ENCODE peak calls at places on chromosomes 1 and 21, in seven cellular contexts. X, C, M, A, W, K and N are unnamed samples. For H3K36me3 and H3K9me3, the result is how much of the 10 kb centered on the place peaks cover.

GRCh38 chr21:18153063-18153462 is 91.6 kb upstream of the CHODL start:
- DNase-seq in M (no peak), K (no peak), X (no peak), C (no peak), W (no peak), A (peak), N (no peak)

GRCh38 chr1:246012271-246012854 is 494.7 kb downstream of the SMYD3 start:
- DNase-seq in W (no peak), M (peak), X (peak), A (peak), C (peak), K (no peak), N (peak)

GRCh38 chr1:225508538-225509375 is 80.9 kb upstream of the LBR start:
- DNase-seq in A (peak), K (no peak), M (no peak), W (no peak), C (peak), X (peak), N (no peak)

GRCh38 chr1:3121401-3122215 is 52.6 kb downstream of the PRDM16 start:
- DNase-seq in A (no peak), W (no peak), K (no peak), C (peak), M (no peak), X (no peak), N (no peak)

GRCh38 chr21:16570856-16571255 is 841.1 kb downstream of the USP25 start:
- DNase-seq in C (no peak), W (no peak), X (no peak), K (no peak), M (no peak), A (no peak), N (no peak)

GRCh38 chr1:228487336-228488106 is at the start of gene RNF187:
- DNase-seq in K (peak), C (peak), W (peak), X (no peak), M (no peak), A (no peak), N (no peak)

GRCh38 chr1:150156868-150157603 is 7.3 kb downstream of the PLEKHO1 start:
- DNase-seq in C (no peak), A (peak), W (no peak), X (no peak), K (no peak), M (no peak), N (no peak)

GRCh38 chr1:19179597-19180271 is 30.3 kb downstream of the UBR4 start:
- DNase-seq in X (peak), M (peak), C (peak), W (no peak), A (peak), K (no peak), N (peak)

GRCh38 chr1:86061660-86062059 is 94.9 kb downstream of the COL24A1 start:
- DNase-seq in C (no peak), X (no peak), K (no peak), A (no peak), M (no peak), W (no peak), N (no peak)

GRCh38 chr21:39022901-39023693 is 160.2 kb downstream of the PSMG1 start:
- DNase-seq in K (peak), W (no peak), X (no peak), A (peak), M (no peak), C (no peak), N (no peak)

GRCh38 chr21:29078884-29079765 is 5.7 kb upstream of the CCT8 start:
- DNase-seq in C (no peak), M (peak), W (no peak), A (no peak), K (no peak), X (no peak), N (peak)

GRCh38 chr21:15604424-15604823 is 125.4 kb upstream of the USP25 start:
- DNase-seq in W (no peak), X (no peak), K (no peak), C (no peak), A (peak), M (no peak), N (no peak)

GRCh38 chr1:77858725-77859124 is 29.7 kb upstream of the NEXN start:
- DNase-seq in K (no peak), M (no peak), W (no peak), C (no peak), A (no peak), X (no peak), N (no peak)
- H3K36me3 ChIP-seq in K (under half), M (under half), W (under half), C (under half), A (under half), X (under half), N (under half)

GRCh38 chr21:31887596-31887920 is 14.7 kb downstream of the HUNK start:
- DNase-seq in M (no peak), A (no peak), X (no peak), C (no peak), W (no peak), K (no peak), N (no peak)
- H3K4me3 ChIP-seq in M (no peak), A (no peak), X (no peak), C (no peak), W (no peak), K (no peak), N (no peak)

DNA sequence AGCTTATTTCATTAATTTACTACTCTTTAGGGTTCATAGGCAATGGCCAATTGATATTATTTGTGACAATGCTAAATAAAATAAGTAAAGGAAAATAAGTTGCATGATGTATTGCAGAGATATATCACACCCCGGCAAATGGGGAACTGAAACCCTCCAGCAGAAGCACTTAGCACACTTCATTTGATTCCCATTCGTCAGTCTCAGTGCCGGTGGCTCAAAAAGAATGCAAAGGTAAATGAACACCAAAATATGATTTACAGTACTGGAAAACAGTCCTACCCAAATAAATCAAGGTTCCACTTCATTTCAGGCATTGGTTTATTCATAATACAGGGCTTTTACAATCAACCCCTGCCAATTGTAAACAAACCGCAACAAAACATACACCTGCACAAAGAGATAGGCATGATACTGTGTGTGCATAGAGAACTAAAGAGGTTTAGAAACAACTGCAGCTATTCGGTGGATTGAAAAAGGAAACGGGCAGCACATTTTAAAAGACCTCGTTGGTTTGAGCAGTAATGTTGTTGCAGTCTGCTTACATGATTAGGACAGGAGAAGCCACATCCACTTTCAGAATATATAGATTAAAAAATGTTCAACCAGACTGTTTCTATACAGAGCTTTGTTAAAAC is 1019.2 kb downstream of the TTLL7 start:
- DNase-seq in A (no peak), M (peak), W (no peak), K (no peak), X (no peak), C (no peak), N (no peak)
- H3K9me3 ChIP-seq in A (under half), M (under half), W (under half), K (under half), X (under half), C (under half), N (under half)

DNA sequence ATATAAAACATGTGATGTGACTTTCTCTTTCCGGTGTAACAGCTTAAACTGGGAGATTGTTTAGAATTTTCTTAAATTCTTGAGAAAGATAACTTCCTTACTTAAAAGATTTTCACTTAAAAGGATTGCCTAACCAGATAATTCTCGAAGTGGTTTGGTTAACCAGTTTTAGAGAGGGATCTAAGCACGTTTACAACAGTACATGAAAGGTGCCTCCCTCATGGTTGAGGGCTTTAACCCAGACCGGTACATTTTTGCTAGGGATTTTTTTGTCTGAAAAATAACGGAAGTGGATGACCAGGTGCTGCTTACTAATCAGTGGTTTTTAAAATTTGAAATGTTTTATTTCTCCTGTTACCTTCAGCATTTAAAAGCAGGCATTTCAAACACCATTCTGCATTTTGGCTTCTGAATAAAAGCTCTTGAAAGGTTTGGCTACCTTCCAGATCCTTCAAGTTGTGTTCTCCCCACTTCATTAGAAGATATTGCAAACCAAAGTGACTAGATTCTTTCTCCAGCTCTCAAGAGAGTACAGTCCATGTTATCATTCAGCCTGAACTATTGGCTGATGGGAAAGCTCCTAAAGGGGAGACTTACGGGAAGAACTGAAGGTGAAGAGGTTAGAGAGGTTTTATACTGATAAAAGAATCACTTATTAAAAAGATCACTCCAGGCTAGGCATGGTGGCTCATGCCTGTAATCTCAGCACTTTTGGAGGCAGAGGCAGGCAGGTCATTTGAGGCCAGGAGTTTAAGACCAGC is 12.8 kb downstream of the S100PBP start:
- DNase-seq in K (no peak), X (no peak), M (peak), A (no peak), C (no peak), W (no peak), N (no peak)
- H3K36me3 ChIP-seq in K (under half), X (half or more), M (half or more), A (half or more), C (half or more), W (under half), N (half or more)

GRCh38 chr21:37659874-37660273 is 256.4 kb downstream of the KCNJ6 start:
- DNase-seq in K (peak), A (no peak), X (no peak), M (no peak), C (no peak), W (no peak), N (no peak)
- H3K4me3 ChIP-seq in K (no peak), A (no peak), X (no peak), M (no peak), C (no peak), W (no peak), N (no peak)

GRCh38 chr1:104856518-104856917 is 1106.8 kb downstream of the AMY1C start:
- DNase-seq in C (no peak), X (no peak), K (no peak), W (no peak), M (no peak), A (no peak), N (no peak)
- H3K9me3 ChIP-seq in C (under half), X (under half), K (under half), W (under half), M (under half), A (under half), N (under half)

DNA sequence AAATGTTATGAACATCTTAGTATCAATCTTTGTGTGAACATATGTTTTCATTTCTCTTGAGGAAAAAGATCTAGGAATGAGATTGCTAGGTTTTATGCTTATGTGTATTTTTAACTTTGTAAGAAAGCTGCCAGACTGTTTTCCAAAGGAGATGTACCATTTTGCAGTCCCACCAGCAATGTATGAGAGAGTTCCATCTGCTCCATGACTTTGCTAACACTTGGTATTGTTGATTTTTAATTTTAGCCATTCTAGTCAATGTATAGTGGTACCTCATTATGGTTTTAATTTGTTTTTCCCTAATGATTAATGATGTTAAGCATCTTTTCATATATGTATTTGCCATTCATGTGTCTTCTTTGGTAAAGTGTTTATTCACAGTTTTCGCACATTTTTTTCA is 132.6 kb downstream of the ZMYM4 start:
- DNase-seq in A (no peak), X (no peak), C (no peak), M (no peak), W (no peak), K (no peak), N (no peak)
- H3K36me3 ChIP-seq in A (half or more), X (under half), C (half or more), M (half or more), W (under half), K (under half), N (under half)

GRCh38 chr1:207815466-207815865 is 63.6 kb downstream of the CD46 start:
- DNase-seq in A (no peak), K (no peak), W (no peak), X (no peak), M (no peak), C (no peak), N (no peak)
- H3K4me3 ChIP-seq in A (no peak), K (no peak), W (no peak), X (no peak), M (no peak), C (no peak), N (no peak)

GRCh38 chr1:80533775-80534314 is 1266.9 kb upstream of the ADGRL2 start:
- DNase-seq in M (no peak), X (no peak), K (no peak), A (no peak), W (no peak), C (no peak), N (no peak)
- H3K9me3 ChIP-seq in M (under half), X (under half), K (under half), A (under half), W (under half), C (under half), N (under half)

GRCh38 chr1:167671727-167672511 is 41.9 kb downstream of the RCSD1 start:
- DNase-seq in K (no peak), W (no peak), M (no peak), C (no peak), A (no peak), X (no peak), N (no peak)

GRCh38 chr1:167673285-167673684 is 43.3 kb downstream of the RCSD1 start:
- DNase-seq in C (no peak), A (no peak), K (no peak), W (no peak), M (no peak), X (no peak), N (no peak)

GRCh38 chr1:167675440-167675839 is 45.4 kb downstream of the RCSD1 start:
- DNase-seq in C (no peak), A (no peak), X (no peak), W (no peak), K (no peak), M (no peak), N (no peak)

GRCh38 chr1:167670563-167670962 is 40.5 kb downstream of the RCSD1 start:
- DNase-seq in M (no peak), A (no peak), W (no peak), C (no peak), X (no peak), K (no peak), N (no peak)

DNA sequence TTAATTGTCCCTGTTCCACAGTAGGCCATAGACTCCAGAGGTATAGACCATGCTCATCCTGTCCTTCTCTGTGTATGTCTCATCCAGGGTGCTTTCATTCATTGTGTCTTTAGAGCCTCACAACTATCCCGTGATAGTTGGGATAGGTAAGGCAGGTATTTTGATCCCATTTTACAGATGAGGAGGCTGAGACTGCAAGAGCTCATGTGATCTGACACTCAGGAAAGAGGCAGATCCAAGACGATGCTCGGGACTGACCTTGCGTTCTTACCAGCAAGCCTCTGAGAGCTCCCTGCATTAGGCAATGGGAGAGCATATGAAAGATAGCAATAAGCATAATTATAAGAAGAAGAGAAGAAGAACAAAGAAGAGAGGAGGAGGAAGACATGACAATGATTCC is 42.8 kb downstream of the RCSD1 start:
- DNase-seq in A (no peak), M (no peak), C (no peak), W (no peak), K (no peak), X (no peak), N (no peak)
- H3K36me3 ChIP-seq in A (under half), M (half or more), C (under half), W (under half), K (under half), X (under half), N (under half)